ENCODE peak calls at places on chromosomes 16 and 17, in five cellular contexts. A is NCI-H187, W is EL, Y is cardiac muscle cell, O is transverse colon. S is an unnamed sample.

GRCh38 chr17:13587487-13588338 is 14.0 kb downstream of the HS3ST3A1 start:
- DNase-seq in O (no peak), A (no peak), Y (no peak), W (peak), S (no peak)

GRCh38 chr17:77205396-77206124 is 64.8 kb downstream of the SEC14L1 start:
- DNase-seq in A (no peak), O (no peak), Y (no peak), W (no peak), S (no peak)

GRCh38 chr17:64024781-64025731 is 4.6 kb upstream of the ICAM2 start:
- DNase-seq in W (peak), A (no peak), O (no peak), Y (peak), S (no peak)

GRCh38 chr17:80783461-80783860 is 208.2 kb upstream of the CHMP6 start:
- DNase-seq in Y (no peak), A (no peak), W (no peak), O (no peak), S (no peak)

GRCh38 chr17:46925185-46925858 is 2.4 kb downstream of the GOSR2 start:
- DNase-seq in A (no peak), W (no peak), O (no peak), Y (no peak), S (no peak)

GRCh38 chr17:68565656-68566055 is 35.5 kb downstream of the FAM20A start:
- DNase-seq in Y (no peak), O (no peak), A (no peak), W (no peak), S (no peak)

GRCh38 chr17:30590086-30590485 is 112.9 kb downstream of the GOSR1 start:
- DNase-seq in A (no peak), W (no peak), O (no peak), Y (no peak), S (no peak)

GRCh38 chr16:646679-647172 is 2.4 kb upstream of the WDR90 start:
- DNase-seq in Y (no peak), A (no peak), W (no peak), O (no peak), S (no peak)

GRCh38 chr16:84582958-84583516 is 34.8 kb downstream of the COTL1 start:
- DNase-seq in A (no peak), W (peak), Y (peak), O (no peak), S (no peak)

GRCh38 chr17:8151641-8152111 is 528 bp downstream of the PER1 start:
- DNase-seq in Y (peak), W (peak), O (peak), A (no peak), S (peak)

GRCh38 chr17:8801135-8801840 is 2.1 kb upstream of the MFSD6L start:
- DNase-seq in O (no peak), A (no peak), Y (no peak), W (no peak), S (no peak)

GRCh38 chr17:80743181-80743771 is 198.6 kb downstream of the RPTOR start:
- DNase-seq in A (peak), O (no peak), Y (no peak), W (no peak), S (no peak)

GRCh38 chr16:82761236-82761635 is 134.5 kb downstream of the CDH13 start:
- DNase-seq in W (peak), A (no peak), Y (peak), O (peak), S (peak)

GRCh38 chr16:57986196-57986595 is 14.3 kb downstream of the ZNF319 start:
- DNase-seq in Y (no peak), W (no peak), O (no peak), A (no peak), S (no peak)

GRCh38 chr16:74298104-74298503 is 1.5 kb downstream of the PSMD7 start:
- DNase-seq in Y (no peak), W (no peak), A (no peak), O (no peak), S (no peak)

GRCh38 chr17:57819273-57819672 is 30.6 kb downstream of the MRPS23 start:
- DNase-seq in W (no peak), A (no peak), Y (no peak), O (no peak), S (no peak)

S was measured in mucosa of gallbladder.